ENCODE peak calls at places on chromosomes 1 and 21, in six cellular contexts. Z is endodermal cell, S is fibroblast of lung, Q is esophagus squamous epithelium, A is GM23248, O is OCI-LY7. G is an unnamed sample.

GRCh38 chr1:225926551-225927113 is 2.6 kb upstream of the PYCR2 start:
- DNase-seq in Z (peak; percentile 44), S (no peak), Q (no peak), A (peak; percentile 37), O (peak; percentile 36), G (no peak)

GRCh38 chr21:33654412-33654811 is 12.1 kb downstream of the ITSN1 start:
- DNase-seq in Z (peak; percentile 33), S (no peak), Q (no peak), A (no peak), O (no peak), G (no peak)

GRCh38 chr1:7928247-7928646 is 12.4 kb downstream of the TNFRSF9 start:
- DNase-seq in Z (no peak), S (no peak), Q (no peak), A (no peak), O (no peak), G (no peak)

GRCh38 chr1:63277195-63278192 is 44.9 kb upstream of the FOXD3 start:
- DNase-seq in Z (no peak), S (no peak), Q (no peak), A (no peak), O (no peak), G (no peak)

GRCh38 chr1:152047607-152047953 is 10.8 kb upstream of the S100A11 start:
- DNase-seq in Z (no peak), S (no peak), Q (no peak), A (peak; percentile 91), O (peak; percentile 6), G (peak; percentile 95)

GRCh38 chr1:62384276-62385005 is 52.4 kb upstream of the USP1 start:
- DNase-seq in Z (no peak), S (peak; percentile 98), Q (no peak), A (peak; percentile 95), O (no peak), G (peak; percentile 61)

GRCh38 chr1:155940531-155940992 is 876 bp upstream of the RXFP4 start:
- DNase-seq in Z (no peak), S (peak; percentile 71), Q (no peak), A (peak; percentile 55), O (no peak), G (peak; percentile 69)

GRCh38 chr1:194295690-194296089 is 1109.3 kb upstream of the B3GALT2 start:
- DNase-seq in Z (peak; percentile 53), S (peak; percentile 55), Q (no peak), A (peak; percentile 0), O (peak; percentile 83), G (no peak)

GRCh38 chr21:42187976-42188653 is 30.8 kb upstream of the ABCG1 start:
- DNase-seq in Z (no peak), S (no peak), Q (no peak), A (peak; percentile 46), O (peak; percentile 96), G (no peak)

GRCh38 chr1:109280768-109281356 is 2.1 kb downstream of the PSRC1 start:
- DNase-seq in Z (no peak), S (no peak), Q (no peak), A (no peak), O (no peak), G (no peak)
- H3K4me3 ChIP-seq in Z (peak overlapping the region; percentile 97), S (peak overlapping the region; percentile 74), Q (no peak overlapping the region), A (no peak overlapping the region), O (no peak overlapping the region), G (no peak overlapping the region)

GRCh38 chr1:184970691-184971161 is 3.6 kb downstream of the NIBAN1 start:
- DNase-seq in Z (no peak), S (peak; percentile 44), Q (no peak), A (peak; percentile 53), O (no peak), G (no peak)
- H3K4me1 ChIP-seq in Z (no peaks in the 10 kb centered on the region), S (peaks cover 12% of the 10 kb centered on the region), Q (peaks cover 80% of the 10 kb centered on the region), A (peaks cover 39% of the 10 kb centered on the region), O (no peaks in the 10 kb centered on the region), G (peaks cover 20% of the 10 kb centered on the region)

GRCh38 chr1:181496759-181497158 is 13.4 kb downstream of the CACNA1E start:
- DNase-seq in Z (peak; percentile 11), S (no peak), Q (no peak), A (no peak), O (no peak), G (no peak)

GRCh38 chr1:181493885-181494284 is 10.6 kb downstream of the CACNA1E start:
- DNase-seq in Z (peak; percentile 24), S (no peak), Q (no peak), A (no peak), O (no peak), G (no peak)

GRCh38 chr1:181490740-181491712 is 7.7 kb downstream of the CACNA1E start:
- DNase-seq in Z (peak; percentile 3), S (no peak), Q (no peak), A (no peak), O (no peak), G (no peak)

GRCh38 chr1:181490276-181490675 is 7.0 kb downstream of the CACNA1E start:
- DNase-seq in Z (no peak), S (no peak), Q (no peak), A (no peak), O (no peak), G (no peak)

DNA sequence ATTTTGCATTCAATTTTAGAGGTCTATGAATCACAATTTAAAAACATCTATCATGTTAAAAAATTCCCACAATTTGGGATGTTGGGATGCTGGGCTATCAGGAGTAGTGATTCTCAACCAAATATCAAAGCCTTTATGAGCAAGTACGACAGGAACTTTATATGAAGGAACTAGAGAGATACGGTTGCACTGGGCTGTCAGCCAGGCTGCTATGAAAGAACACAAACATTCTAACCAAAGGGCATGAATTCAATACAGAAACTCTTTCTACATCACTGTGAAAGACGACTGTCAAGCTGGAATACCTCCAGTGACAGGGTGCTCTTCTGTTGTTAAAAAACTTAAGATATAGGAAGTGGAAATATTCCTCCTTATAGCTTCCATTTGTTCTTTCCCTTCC is 9.8 kb downstream of the CACNA1E start:
- DNase-seq in Z (no peak), S (no peak), Q (no peak), A (no peak), O (no peak), G (no peak)
- H3K4me3 ChIP-seq in Z (no peak overlapping the region), S (no peak overlapping the region), Q (no peak overlapping the region), A (no peak overlapping the region), O (no peak overlapping the region), G (no peak overlapping the region)

GRCh38 chr1:1348420-1349255 is 580 bp downstream of the DVL1 start:
- DNase-seq in Z (peak; percentile 73), S (peak; percentile 49), Q (no peak), A (peak; percentile 66), O (no peak), G (no peak)
- H3K4me1 ChIP-seq in Z (peaks cover 8% of the 10 kb centered on the region), S (peaks cover 40% of the 10 kb centered on the region), Q (peaks cover 74% of the 10 kb centered on the region), A (peaks cover 36% of the 10 kb centered on the region), O (peaks cover 31% of the 10 kb centered on the region), G (peaks cover 41% of the 10 kb centered on the region)

DNA sequence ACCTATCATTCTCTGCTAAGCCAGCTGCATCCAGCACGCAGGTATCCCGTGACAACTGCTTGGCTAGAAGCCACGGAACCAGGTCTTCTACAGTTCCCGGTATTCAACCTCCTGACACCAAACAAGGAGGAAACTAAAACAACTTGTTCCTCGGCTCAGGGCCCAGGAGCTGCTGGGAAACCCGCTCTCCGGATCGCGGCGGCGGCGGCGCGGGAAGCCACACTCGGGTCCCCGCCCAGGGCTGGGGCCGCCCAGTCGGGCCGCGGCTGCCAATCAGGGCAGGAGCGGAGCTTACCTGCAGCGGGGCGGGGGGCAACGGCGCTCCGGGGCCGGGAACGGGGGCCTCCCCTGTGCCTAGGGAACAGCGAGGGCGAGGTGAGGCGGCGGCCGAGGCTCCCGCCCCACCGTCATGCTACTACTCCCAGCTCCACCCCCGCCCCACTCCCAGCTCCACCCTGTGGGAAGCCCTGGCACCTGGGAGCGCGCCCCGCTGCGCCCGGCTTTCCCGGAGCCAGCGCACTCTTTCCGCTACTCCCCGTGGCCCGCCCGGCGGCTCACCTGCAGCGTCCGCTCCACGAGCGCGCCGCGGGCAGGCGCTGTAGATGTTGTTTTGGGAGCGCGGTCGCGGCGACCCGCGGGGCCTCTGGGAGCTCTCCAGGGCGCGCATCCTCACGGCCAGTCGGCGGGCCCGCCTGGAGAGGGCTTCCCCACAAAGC is 12.1 kb downstream of the IL24 start:
- DNase-seq in Z (peak; percentile 90), S (no peak), Q (no peak), A (peak; percentile 53), O (no peak), G (peak; percentile 86)
- H3K4me3 ChIP-seq in Z (peak overlapping the region; percentile 77), S (peak overlapping the region; percentile 43), Q (peak overlapping the region; percentile 42), A (peak overlapping the region; percentile 69), O (no peak overlapping the region), G (peak overlapping the region; percentile 58)

GRCh38 chr1:28482138-28482537 is 23.7 kb upstream of the RCC1 start:
- DNase-seq in Z (no peak), S (no peak), Q (no peak), A (no peak), O (no peak), G (no peak)
- H3K4me1 ChIP-seq in Z (no peaks in the 10 kb centered on the region), S (no peaks in the 10 kb centered on the region), Q (peaks cover 18% of the 10 kb centered on the region), A (no peaks in the 10 kb centered on the region), O (no peaks in the 10 kb centered on the region), G (peaks cover 6% of the 10 kb centered on the region)

GRCh38 chr1:219755234-219755633 is 142.3 kb upstream of the ZC3H11B start:
- DNase-seq in Z (no peak), S (no peak), Q (no peak), A (no peak), O (no peak), G (no peak)
- H3K4me3 ChIP-seq in Z (no peak overlapping the region), S (no peak overlapping the region), Q (no peak overlapping the region), A (no peak overlapping the region), O (no peak overlapping the region), G (no peak overlapping the region)

G was measured in PC-9.